ENCODE peak calls at places on chromosomes 13 and 19, in five cellular contexts. N, M, G, Z and P are unnamed samples.

GRCh38 chr19:45782162-45782623 is at the start of gene DMPK:
- DNase-seq in G (peak; percentile 84), N (no peak), Z (peak; percentile 70), M (no peak), P (no peak)

GRCh38 chr19:1213391-1214286 is 8.1 kb downstream of the STK11 start:
- DNase-seq in Z (peak; percentile 81), G (peak; percentile 91), M (no peak), N (peak; percentile 58), P (peak; percentile 44)

GRCh38 chr13:95226932-95227718 is 74.1 kb downstream of the ABCC4 start:
- DNase-seq in G (no peak), Z (no peak), N (no peak), M (no peak), P (peak; percentile 74)

GRCh38 chr13:24618219-24618955 is 61.8 kb upstream of the ATP12A start:
- DNase-seq in Z (no peak), M (no peak), G (peak; percentile 13), N (no peak), P (no peak)

GRCh38 chr13:73273737-73274136 is 214.9 kb downstream of the KLF5 start:
- DNase-seq in G (no peak), M (peak; percentile 12), Z (no peak), N (peak; percentile 89), P (no peak)

GRCh38 chr13:50222569-50223332 is 207.5 kb downstream of the KCNRG start:
- DNase-seq in N (peak; percentile 68), M (no peak), G (peak; percentile 37), Z (peak; percentile 62), P (no peak)

GRCh38 chr19:47518139-47518538 is 3.3 kb upstream of the NAPA start:
- DNase-seq in N (no peak), M (no peak), G (no peak), Z (no peak), P (no peak)

GRCh38 chr19:46486358-46486757 is 9.3 kb downstream of the PNMA8B start:
- DNase-seq in Z (no peak), M (no peak), N (no peak), G (no peak), P (no peak)

GRCh38 chr13:109862627-109863026 is 76.2 kb upstream of the IRS2 start:
- DNase-seq in G (no peak), N (peak; percentile 80), M (no peak), Z (no peak), P (no peak)

GRCh38 chr19:33683881-33684549 is 62.3 kb downstream of the CHST8 start:
- DNase-seq in M (no peak), Z (peak; percentile 58), G (no peak), N (peak; percentile 18), P (peak; percentile 18)

GRCh38 chr13:74889321-74889720 is 592.6 kb downstream of the TBC1D4 start:
- DNase-seq in N (no peak), Z (no peak), M (no peak), G (no peak), P (peak; percentile 2)

GRCh38 chr13:40152904-40153303 is 497.4 kb downstream of the COG6 start:
- DNase-seq in Z (no peak), M (no peak), G (no peak), N (no peak), P (no peak)

GRCh38 chr19:48553676-48554384 is 1.9 kb downstream of the SULT2B1 start:
- DNase-seq in M (peak; percentile 61), G (no peak), Z (peak; percentile 95), N (peak; percentile 86), P (no peak)

GRCh38 chr19:12884926-12885748 is 1.9 kb downstream of the KLF1 start:
- DNase-seq in M (no peak), Z (peak; percentile 43), N (peak; percentile 28), G (peak; percentile 98), P (peak; percentile 95)

GRCh38 chr13:109160887-109161669 is 531.7 kb downstream of the MYO16 start:
- DNase-seq in G (no peak), M (no peak), N (no peak), Z (no peak), P (no peak)

GRCh38 chr19:55642153-55643002 is 1.1 kb upstream of the ZNF581 start:
- DNase-seq in M (peak; percentile 82), G (peak; percentile 89), N (no peak), Z (peak; percentile 43), P (peak; percentile 56)

GRCh38 chr19:6476155-6476895 is 5.3 kb downstream of the DENND1C start:
- DNase-seq in G (peak; percentile 94), Z (peak; percentile 97), N (peak; percentile 10), M (no peak), P (peak; percentile 60)

GRCh38 chr13:31998131-31998530 is 33.4 kb upstream of the FRY start:
- DNase-seq in M (no peak), G (no peak), Z (no peak), N (no peak), P (no peak)

GRCh38 chr19:54464624-54465266 is 1.2 kb upstream of the LENG9 start:
- DNase-seq in Z (peak; percentile 91), M (peak; percentile 100), G (peak; percentile 96), N (peak; percentile 63), P (peak; percentile 84)
- TF ChIP-seq POLR2A in Z (peak; percentile 58), M (peak; percentile 61), G (peak; percentile 39), N (no peak), P (peak; percentile 36)

GRCh38 chr19:37077929-37078716 is at the start of gene ZNF420:
- DNase-seq in N (peak; percentile 95), G (peak; percentile 96), M (peak; percentile 91), Z (peak; percentile 96), P (peak; percentile 91)
- TF ChIP-seq POLR2A in N (no peak), G (peak; percentile 27), M (peak; percentile 72), Z (peak; percentile 71), P (peak; percentile 60)

DNA sequence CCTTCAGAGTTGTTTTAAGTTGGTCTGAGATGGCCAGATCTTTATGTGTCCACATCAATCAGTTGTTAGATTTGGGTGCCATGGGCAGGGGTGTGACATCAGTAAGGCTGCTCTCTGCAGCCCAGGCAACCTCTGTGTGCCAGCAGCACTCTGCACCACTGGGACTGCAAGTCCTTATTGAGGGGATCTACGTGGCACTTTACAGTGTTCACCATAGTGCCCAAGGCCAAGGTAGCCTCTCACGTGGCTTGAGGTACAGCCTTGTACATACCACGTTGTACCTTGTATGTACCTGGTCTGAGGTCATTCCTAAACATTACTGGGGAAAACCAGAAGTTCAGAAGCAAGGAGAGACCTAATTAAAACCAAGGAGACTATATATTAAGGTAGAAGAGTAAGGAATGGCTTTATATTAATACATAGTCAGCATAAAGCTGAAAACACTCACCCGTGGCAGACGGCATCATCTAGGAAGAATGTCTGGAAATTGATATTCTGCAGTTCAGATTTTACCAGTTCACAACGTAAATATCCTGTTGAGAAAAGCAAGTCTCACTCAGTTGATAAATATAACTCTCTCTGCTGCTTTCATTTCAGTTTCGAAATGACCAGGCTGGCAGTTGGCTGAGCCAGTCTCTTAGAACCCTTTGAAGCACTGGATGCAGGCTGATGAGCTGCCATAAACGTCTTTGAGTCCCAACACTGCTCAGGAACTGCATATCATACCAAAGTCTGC is 128.8 kb downstream of the ZDHHC20 start:
- DNase-seq in M (no peak), Z (no peak), N (peak; percentile 57), G (no peak), P (no peak)
- TF ChIP-seq POLR2A in M (no peak), Z (no peak), N (no peak), G (no peak), P (no peak)

GRCh38 chr19:18636969-18637629 is at the start of gene KLHL26:
- DNase-seq in G (peak; percentile 99), N (no peak), M (peak; percentile 82), Z (no peak), P (no peak)
- TF ChIP-seq POLR2A in G (no peak), N (peak; percentile 80), M (peak; percentile 53), Z (peak; percentile 75), P (peak; percentile 33)

DNA sequence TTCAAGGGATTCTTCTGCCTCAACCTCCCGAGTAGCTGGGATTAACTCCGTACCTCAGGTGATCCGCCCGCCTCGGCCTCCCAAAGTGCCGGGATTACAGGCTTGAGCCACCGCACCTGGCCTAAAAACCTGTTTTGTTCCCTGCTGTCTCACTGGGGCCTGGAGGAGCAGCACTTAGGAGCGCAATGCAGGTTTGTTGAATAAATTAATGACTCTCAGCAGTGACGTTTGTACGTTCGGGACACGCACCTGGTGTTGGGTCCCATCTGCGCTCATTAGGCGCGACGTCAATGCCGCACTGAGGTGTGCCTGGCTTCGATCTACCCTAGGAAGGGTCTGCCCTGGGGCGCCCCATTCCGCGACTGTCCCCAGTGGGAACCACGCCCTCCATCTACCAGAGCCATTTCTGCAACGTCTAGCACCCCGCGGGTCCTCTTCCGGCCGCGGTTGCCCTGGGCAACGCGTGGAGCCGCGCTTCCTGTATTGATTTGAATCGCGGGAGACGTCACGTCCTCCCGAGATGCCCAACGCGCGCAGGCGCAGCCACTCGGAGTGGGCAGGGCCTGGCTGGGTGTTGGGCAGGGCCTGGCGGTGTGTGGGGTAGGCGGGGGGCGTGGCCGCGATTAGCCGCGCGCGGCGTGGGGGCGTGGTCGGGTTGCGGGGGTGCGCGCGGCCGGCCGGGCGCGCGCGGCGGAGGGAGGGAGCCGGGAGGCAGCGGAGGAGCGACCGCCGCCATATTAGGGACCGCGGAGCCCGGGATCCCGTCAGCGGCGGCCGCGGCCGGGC is at the start of gene FZR1:
- DNase-seq in M (peak; percentile 96), G (peak; percentile 100), N (peak; percentile 98), Z (peak; percentile 99), P (peak; percentile 100)
- TF ChIP-seq POLR2A in M (peak; percentile 46), G (peak; percentile 78), N (peak; percentile 19), Z (peak; percentile 91), P (peak; percentile 87)

GRCh38 chr19:19627716-19628498 is at the start of gene LPAR2:
- DNase-seq in N (no peak), M (no peak), Z (no peak), G (peak; percentile 94), P (no peak)
- TF ChIP-seq POLR2A in N (no peak), M (no peak), Z (no peak), G (no peak), P (no peak)

GRCh38 chr13:33676700-33677048 is 141.3 kb upstream of the RFC3 start:
- DNase-seq in Z (peak; percentile 71), M (peak; percentile 26), G (no peak), N (peak; percentile 21), P (no peak)

GRCh38 chr13:33678084-33678483 is 139.9 kb upstream of the RFC3 start:
- DNase-seq in N (no peak), M (no peak), G (no peak), Z (no peak), P (no peak)

GRCh38 chr13:33677215-33677614 is 140.7 kb upstream of the RFC3 start:
- DNase-seq in N (no peak), M (no peak), Z (no peak), G (no peak), P (no peak)

GRCh38 chr13:33678906-33679657 is 138.9 kb upstream of the RFC3 start:
- DNase-seq in M (peak; percentile 38), N (peak; percentile 1), Z (peak; percentile 67), G (no peak), P (no peak)

GRCh38 chr13:33676045-33676699 is 141.8 kb upstream of the RFC3 start:
- DNase-seq in N (no peak), G (no peak), M (no peak), Z (peak; percentile 34), P (no peak)
- TF ChIP-seq POLR2A in N (no peak), G (no peak), M (no peak), Z (no peak), P (no peak)